ENCODE peak calls at places on chromosome 4, in seven cellular contexts. Y is posterior cingulate gyrus; L is mesothelial cell of epicardium; U is NCI-H774; M is aorta; G is naive thymus-derived CD4-positive, alpha-beta T cell; I is nephron progenitor cell. K is an unnamed sample.

GRCh38 chr4:155496294-155496626 is 119.5 kb upstream of the MAP9 start:
- DNase-seq in Y (no peak), L (no peak), U (no peak), M (no peak), G (no peak), I (no peak), K (no peak)

GRCh38 chr4:71140563-71140962 is 147.1 kb downstream of the DCK start:
- DNase-seq in Y (no peak), L (no peak), U (no peak), M (no peak), G (no peak), I (no peak), K (no peak)

GRCh38 chr4:139416073-139416673 is 37.7 kb upstream of the RAB33B start:
- DNase-seq in Y (no peak), L (no peak), U (no peak), M (no peak), G (peak), I (peak), K (no peak)

GRCh38 chr4:156344397-156344796 is 390.7 kb upstream of the CTSO start:
- DNase-seq in Y (no peak), L (no peak), U (no peak), M (no peak), G (no peak), I (no peak), K (no peak)

GRCh38 chr4:56908206-56909082 is 744 bp downstream of the REST start:
- DNase-seq in Y (peak), L (peak), U (no peak), M (peak), G (peak), I (peak), K (peak)

GRCh38 chr4:145679520-145679919 is 426 bp upstream of the C4orf51 start:
- DNase-seq in Y (no peak), L (no peak), U (peak), M (peak), G (no peak), I (peak), K (no peak)

GRCh38 chr4:95358320-95358889 is 190.4 kb downstream of the UNC5C start:
- DNase-seq in Y (no peak), L (no peak), U (no peak), M (no peak), G (no peak), I (no peak), K (no peak)

GRCh38 chr4:47837582-47838294 is at the start of gene CORIN:
- DNase-seq in Y (peak), L (no peak), U (no peak), M (no peak), G (no peak), I (peak), K (no peak)

K was measured in ecto neural progenitor cell.